ENCODE peak calls at places on chromosomes 3 and 15, in four cellular contexts. G is HepG2, N is GM12878, W is K562. X is an unnamed sample.

GRCh38 chr3:88239870-88240269 is 90.1 kb downstream of the C3orf38 start:
- DNase-seq in G (no peak), W (no peak), N (no peak), X (no peak)

GRCh38 chr3:104437891-104438290 is 928.8 kb upstream of the ALCAM start:
- DNase-seq in W (no peak), N (no peak), G (no peak), X (no peak)

GRCh38 chr3:177574232-177574856 is 377.1 kb upstream of the TBL1XR1 start:
- DNase-seq in W (no peak), N (no peak), G (peak), X (peak)

GRCh38 chr15:44102675-44103254 is 92.3 kb downstream of the FRMD5 start:
- DNase-seq in G (peak), N (no peak), W (no peak), X (no peak)

GRCh38 chr3:32410367-32411246 is 19.0 kb downstream of the CMTM7 start:
- DNase-seq in G (no peak), N (no peak), W (no peak), X (no peak)

GRCh38 chr3:49650177-49650576 is 24.0 kb upstream of the APEH start:
- DNase-seq in G (no peak), W (no peak), N (no peak), X (no peak)

GRCh38 chr3:51682079-51682478 is 11.0 kb downstream of the TEX264 start:
- DNase-seq in W (peak), N (peak), G (peak), X (peak)

GRCh38 chr3:174397848-174398247 is 461.3 kb upstream of the NAALADL2 start:
- DNase-seq in G (peak), N (no peak), W (no peak), X (no peak)

GRCh38 chr3:71061581-71061980 is 521.9 kb downstream of the FOXP1 start:
- DNase-seq in N (no peak), W (no peak), G (no peak), X (no peak)

GRCh38 chr3:76500746-76501275 is 539.1 kb upstream of the ROBO2 start:
- DNase-seq in N (no peak), G (no peak), W (no peak), X (no peak)

GRCh38 chr3:130876594-130876993 is 17.3 kb upstream of the ATP2C1 start:
- DNase-seq in W (no peak), N (no peak), G (no peak), X (no peak)

GRCh38 chr3:126267169-126267975 is 87.0 kb upstream of the ALDH1L1 start:
- DNase-seq in N (no peak), W (no peak), G (peak), X (peak)

GRCh38 chr3:97711664-97712063 is 52.9 kb upstream of the ARL6 start:
- DNase-seq in W (no peak), G (no peak), N (no peak), X (no peak)

GRCh38 chr3:4906107-4906621 is 73.1 kb upstream of the BHLHE40 start:
- DNase-seq in G (no peak), N (no peak), W (no peak), X (no peak)

GRCh38 chr15:76340802-76341365 is 4.3 kb downstream of the ISL2 start:
- DNase-seq in G (no peak), W (no peak), N (no peak), X (no peak)

GRCh38 chr15:77021803-77022381 is 27.0 kb downstream of the PSTPIP1 start:
- DNase-seq in N (no peak), W (no peak), G (no peak), X (no peak)

GRCh38 chr15:24696855-24697254 is 21.3 kb downstream of the NPAP1 start:
- DNase-seq in G (no peak), W (no peak), N (no peak), X (no peak)

GRCh38 chr3:16102905-16103364 is 71.5 kb upstream of the GALNT15 start:
- DNase-seq in W (no peak), N (no peak), G (peak), X (no peak)

GRCh38 chr15:64246364-64247189 is 83.8 kb upstream of the PPIB start:
- DNase-seq in N (peak), W (peak), G (peak), X (no peak)

GRCh38 chr15:61003683-61004299 is 225.3 kb downstream of the RORA start:
- DNase-seq in N (no peak), W (no peak), G (no peak), X (no peak)

GRCh38 chr3:124351430-124352142 is 359.7 kb upstream of the ROPN1 start:
- DNase-seq in N (no peak), W (peak), G (peak), X (peak)

GRCh38 chr3:154795582-154795981 is 284.5 kb upstream of the MME start:
- DNase-seq in W (no peak), G (no peak), N (no peak), X (no peak)

GRCh38 chr3:157588386-157589060 is 85.3 kb upstream of the VEPH1 start:
- DNase-seq in N (no peak), W (no peak), G (no peak), X (no peak)

GRCh38 chr3:79167651-79168416 is 600.0 kb downstream of the ROBO1 start:
- DNase-seq in N (no peak), G (no peak), W (no peak), X (no peak)

GRCh38 chr15:71677352-71677751 is 133.0 kb upstream of the NR2E3 start:
- DNase-seq in N (no peak), W (no peak), G (no peak), X (no peak)

GRCh38 chr3:175896655-175897054 is 1037.5 kb downstream of the NAALADL2 start:
- DNase-seq in W (no peak), N (no peak), G (no peak), X (no peak)

GRCh38 chr3:190059242-190059590 is 61.5 kb downstream of the P3H2 start:
- DNase-seq in G (no peak), N (no peak), W (no peak), X (no peak)

GRCh38 chr3:129060276-129061076 is at the start of gene GP9:
- DNase-seq in W (no peak), N (no peak), G (no peak), X (no peak)

GRCh38 chr15:26087395-26087794 is 224.3 kb upstream of the ATP10A start:
- DNase-seq in G (no peak), W (no peak), N (no peak), X (no peak)
- TF ChIP-seq ATF2 in G (no peak), W (no peak), N (no peak), X (no peak)

DNA sequence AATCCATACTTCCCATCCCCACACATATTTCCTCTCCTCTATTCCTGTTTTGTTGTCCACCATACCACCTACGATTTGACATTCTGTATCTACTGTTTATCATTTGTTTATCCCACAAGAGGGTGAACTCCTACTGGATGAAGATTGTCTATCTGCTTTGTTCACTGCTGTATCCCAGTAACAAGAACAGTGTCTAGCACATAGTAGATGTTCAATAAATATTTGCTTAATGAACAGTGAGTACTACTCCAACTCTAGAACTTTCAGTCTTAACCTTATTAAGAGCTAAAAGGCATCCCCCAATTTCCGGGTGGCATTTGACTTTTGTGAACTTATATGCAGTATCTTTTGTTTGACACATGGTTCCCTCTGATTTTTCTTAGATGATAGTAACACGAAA is 1.3 kb downstream of the PYGO1 start:
- DNase-seq in W (no peak), N (no peak), G (no peak), X (no peak)
- TF ChIP-seq USF2 in W (no peak), N (no peak), G (no peak), X (no peak)

GRCh38 chr3:163043074-163043473 is 1546.5 kb downstream of the OTOL1 start:
- DNase-seq in N (no peak), G (peak), W (no peak), X (peak)
- TF ChIP-seq ETV6 in N (no peak), G (no peak), W (no peak), X (no peak)

GRCh38 chr15:62417444-62417843 is 252.4 kb upstream of the C2CD4B start:
- DNase-seq in N (no peak), W (no peak), G (no peak), X (no peak)
- TF ChIP-seq ATF2 in N (no peak), W (no peak), G (no peak), X (no peak)

DNA sequence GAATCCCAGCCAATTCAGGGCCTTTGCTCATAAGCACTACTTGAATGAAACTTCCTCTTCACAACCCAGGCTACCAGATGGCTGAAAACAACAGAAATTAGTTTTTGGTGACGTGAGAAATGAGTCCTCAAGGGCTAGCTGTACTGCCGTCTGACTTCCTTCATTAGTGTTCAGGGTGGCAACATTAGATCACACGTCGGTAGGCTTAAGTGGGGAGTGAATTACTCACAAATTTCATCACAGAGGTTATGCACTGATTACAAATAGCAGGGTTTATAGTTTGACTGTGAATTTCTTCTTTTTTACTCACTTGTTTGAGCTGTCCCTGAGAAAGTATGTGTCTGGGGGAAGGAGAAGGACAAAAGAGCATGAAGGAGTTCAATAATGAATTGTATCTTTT is 397.2 kb downstream of the GAP43 start:
- DNase-seq in N (peak), W (no peak), G (no peak), X (no peak)
- TF ChIP-seq USF2 in N (no peak), W (no peak), G (no peak), X (no peak)

X was measured in WTC11.